ENCODE peak calls at places on chromosome 16, in eight cellular contexts. E, T, P, M, U, S, N and F are unnamed samples.

GRCh38 chr16:4347765-4348509 is 3.2 kb downstream of the PAM16 start:
- DNase-seq in E (no peak), T (no peak), P (no peak), M (no peak), U (no peak), S (no peak), N (no peak), F (no peak)

GRCh38 chr16:89563639-89564392 is 3.3 kb downstream of the RPL13 start:
- DNase-seq in E (no peak), T (no peak), P (no peak), M (no peak), U (no peak), S (no peak), N (no peak), F (no peak)

GRCh38 chr16:71401988-71402387 is 39.9 kb downstream of the TLE7 start:
- DNase-seq in E (no peak), T (no peak), P (no peak), M (no peak), U (no peak), S (no peak), N (no peak), F (no peak)

GRCh38 chr16:4290236-4290830 is 17.5 kb upstream of the TFAP4 start:
- DNase-seq in E (no peak), T (no peak), P (no peak), M (peak), U (peak), S (no peak), N (no peak), F (no peak)

GRCh38 chr16:87201777-87202176 is 115.4 kb downstream of the C16orf95 start:
- DNase-seq in E (no peak), T (no peak), P (no peak), M (peak), U (no peak), S (no peak), N (no peak), F (no peak)

GRCh38 chr16:21656795-21657768 is 4.7 kb upstream of the IGSF6 start:
- DNase-seq in E (no peak), T (no peak), P (no peak), M (peak), U (peak), S (peak), N (peak), F (peak)

GRCh38 chr16:77877712-77878111 is 89.3 kb downstream of the VAT1L start:
- DNase-seq in E (peak), T (no peak), P (no peak), M (peak), U (peak), S (no peak), N (peak), F (no peak)

GRCh38 chr16:5560084-5560483 is 462.5 kb upstream of the EEF2KMT start:
- DNase-seq in E (no peak), T (no peak), P (no peak), M (peak), U (peak), S (no peak), N (no peak), F (no peak)

GRCh38 chr16:54538241-54538640 is 251.7 kb upstream of the IRX3 start:
- DNase-seq in E (no peak), T (no peak), P (no peak), M (peak), U (peak), S (no peak), N (no peak), F (no peak)

GRCh38 chr16:21088646-21089538 is 61.8 kb downstream of the DNAH3 start:
- DNase-seq in E (no peak), T (no peak), P (no peak), M (peak), U (peak), S (no peak), N (no peak), F (no peak)